ENCODE peak calls at places on chromosomes 1 and 21, in seven cellular contexts. Q is skeletal muscle cell; P is mucosa of gallbladder; B is activated CD4-positive, alpha-beta T cell treated with anti-CD3 and anti-CD28 coated beads, Interleukin-2, amount 50 U/mL, for 1 hour; C is Caki2; Z is SK-N-DZ; H is amygdala. Y is an unnamed sample.

GRCh38 chr1:91622586-91622985 is 121.9 kb downstream of the CDC7 start:
- DNase-seq in B (no peak), Q (no peak), C (no peak), Z (no peak), H (peak; percentile 23), P (peak; percentile 35), Y (no peak)

GRCh38 chr21:33261635-33262034 is 4.5 kb upstream of the IL10RB start:
- DNase-seq in C (no peak), B (no peak), Z (no peak), H (no peak), Q (peak; percentile 59), P (peak; percentile 31), Y (no peak)

GRCh38 chr21:37337831-37338230 is 28.7 kb upstream of the DYRK1A start:
- DNase-seq in B (no peak), Q (no peak), Z (peak; percentile 12), C (no peak), P (no peak), H (no peak), Y (no peak)

GRCh38 chr21:41632748-41633475 is 125.0 kb upstream of the TMPRSS2 start:
- DNase-seq in H (no peak), C (no peak), Q (no peak), B (no peak), Z (no peak), P (no peak), Y (no peak)

GRCh38 chr1:44672254-44672955 is 1.9 kb downstream of the TMEM53 start:
- DNase-seq in B (no peak), C (no peak), Q (peak; percentile 25), H (no peak), P (peak; percentile 27), Z (no peak), Y (no peak)

GRCh38 chr1:164602142-164602429 is 43.1 kb downstream of the PBX1 start:
- DNase-seq in Z (no peak), P (peak; percentile 84), H (no peak), C (no peak), Q (no peak), B (no peak), Y (no peak)

GRCh38 chr1:167715653-167716302 is 6.0 kb upstream of the MPZL1 start:
- DNase-seq in H (no peak), B (no peak), Q (no peak), Z (no peak), P (no peak), C (no peak), Y (peak; percentile 82)

GRCh38 chr1:10877894-10878293 is 81.4 kb upstream of the CASZ1 start:
- DNase-seq in Q (no peak), P (no peak), C (no peak), H (no peak), B (no peak), Z (no peak), Y (no peak)

GRCh38 chr21:37153935-37154350 is 80.9 kb downstream of the TTC3 start:
- DNase-seq in P (no peak), B (no peak), C (no peak), H (no peak), Q (peak; percentile 65), Z (no peak), Y (no peak)

GRCh38 chr1:182249201-182249676 is 142.4 kb downstream of the GLUL start:
- DNase-seq in P (no peak), B (no peak), Q (no peak), Z (no peak), H (no peak), C (no peak), Y (no peak)

GRCh38 chr1:230867903-230868735 is at the start of gene C1orf198:
- DNase-seq in Q (no peak), Z (peak; percentile 35), H (peak; percentile 82), C (peak; percentile 53), B (peak; percentile 74), P (peak; percentile 74), Y (peak; percentile 47)

GRCh38 chr1:202205523-202206190 is 12.1 kb downstream of the LGR6 start:
- DNase-seq in P (no peak), Q (no peak), Z (no peak), H (no peak), C (no peak), B (no peak), Y (no peak)

GRCh38 chr1:47347735-47348134 is 14.1 kb downstream of the CMPK1 start:
- DNase-seq in Z (no peak), H (no peak), C (peak; percentile 51), Q (no peak), B (no peak), P (no peak), Y (no peak)

GRCh38 chr1:172902200-172902599 is 148.5 kb downstream of the TNFSF18 start:
- DNase-seq in C (no peak), P (no peak), H (no peak), Q (no peak), B (no peak), Z (no peak), Y (no peak)